ENCODE peak calls at places on chromosomes 5 and 9, in ten cellular contexts. One of them, this sample, is unnamed.

GRCh38 chr5:37837101-37838032 is 2.5 kb downstream of the GDNF start:
- DNase-seq in foreskin fibroblast: peak
- DNase-seq in choroid plexus epithelial cell: peak
- DNase-seq in AG10803: peak
- DNase-seq in colonic mucosa: peak
- DNase-seq in tibial artery: peak
- DNase-seq in Caco-2: no peak
- DNase-seq in mesendoderm: peak
- DNase-seq in AG09309: no peak
- DNase-seq in uterus: peak
- DNase-seq in this sample: peak

GRCh38 chr9:114677418-114677817 is 4.6 kb downstream of the TEX48 start:
- DNase-seq in AG10803: peak
- DNase-seq in foreskin fibroblast: peak
- DNase-seq in uterus: peak
- DNase-seq in AG09309: peak
- DNase-seq in choroid plexus epithelial cell: peak
- DNase-seq in mesendoderm: no peak
- DNase-seq in colonic mucosa: no peak
- DNase-seq in tibial artery: no peak
- DNase-seq in Caco-2: no peak
- DNase-seq in this sample: peak

GRCh38 chr9:104927912-104928740 is at the start of gene ABCA1:
- DNase-seq in Caco-2: peak
- DNase-seq in tibial artery: peak
- DNase-seq in choroid plexus epithelial cell: peak
- DNase-seq in uterus: peak
- DNase-seq in mesendoderm: peak
- DNase-seq in AG09309: no peak
- DNase-seq in AG10803: peak
- DNase-seq in foreskin fibroblast: peak
- DNase-seq in colonic mucosa: peak
- DNase-seq in this sample: peak

GRCh38 chr5:143340891-143341685 is 62.4 kb downstream of the NR3C1 start:
- DNase-seq in choroid plexus epithelial cell: no peak
- DNase-seq in Caco-2: no peak
- DNase-seq in foreskin fibroblast: no peak
- DNase-seq in AG10803: peak
- DNase-seq in uterus: no peak
- DNase-seq in colonic mucosa: no peak
- DNase-seq in mesendoderm: no peak
- DNase-seq in tibial artery: no peak
- DNase-seq in AG09309: no peak
- DNase-seq in this sample: no peak

GRCh38 chr5:9686211-9686610 is 56.1 kb upstream of the TAS2R1 start:
- DNase-seq in choroid plexus epithelial cell: peak
- DNase-seq in mesendoderm: no peak
- DNase-seq in AG10803: peak
- DNase-seq in foreskin fibroblast: peak
- DNase-seq in Caco-2: peak
- DNase-seq in colonic mucosa: no peak
- DNase-seq in uterus: no peak
- DNase-seq in tibial artery: no peak
- DNase-seq in AG09309: no peak
- DNase-seq in this sample: peak

GRCh38 chr9:137435980-137436760 is 5.0 kb downstream of the ENTPD8 start:
- DNase-seq in AG09309: peak
- DNase-seq in mesendoderm: no peak
- DNase-seq in uterus: peak
- DNase-seq in colonic mucosa: peak
- DNase-seq in AG10803: peak
- DNase-seq in tibial artery: peak
- DNase-seq in choroid plexus epithelial cell: peak
- DNase-seq in foreskin fibroblast: peak
- DNase-seq in Caco-2: no peak
- DNase-seq in this sample: peak

GRCh38 chr5:149181702-149182101 is 40.4 kb downstream of the ABLIM3 start:
- DNase-seq in choroid plexus epithelial cell: no peak
- DNase-seq in tibial artery: no peak
- DNase-seq in Caco-2: no peak
- DNase-seq in foreskin fibroblast: no peak
- DNase-seq in mesendoderm: no peak
- DNase-seq in AG09309: no peak
- DNase-seq in uterus: no peak
- DNase-seq in AG10803: no peak
- DNase-seq in colonic mucosa: no peak
- DNase-seq in this sample: peak

GRCh38 chr9:89171693-89172092 is 6.9 kb downstream of the SHC3 start:
- DNase-seq in uterus: no peak
- DNase-seq in mesendoderm: peak
- DNase-seq in AG09309: no peak
- DNase-seq in Caco-2: no peak
- DNase-seq in foreskin fibroblast: no peak
- DNase-seq in AG10803: no peak
- DNase-seq in colonic mucosa: no peak
- DNase-seq in tibial artery: no peak
- DNase-seq in choroid plexus epithelial cell: no peak
- DNase-seq in this sample: no peak

GRCh38 chr5:72347801-72348305 is 27.7 kb downstream of the PTCD2 start:
- DNase-seq in AG09309: peak
- DNase-seq in uterus: no peak
- DNase-seq in Caco-2: no peak
- DNase-seq in colonic mucosa: no peak
- DNase-seq in choroid plexus epithelial cell: peak
- DNase-seq in foreskin fibroblast: peak
- DNase-seq in AG10803: peak
- DNase-seq in mesendoderm: no peak
- DNase-seq in tibial artery: no peak
- DNase-seq in this sample: peak

GRCh38 chr5:74648835-74649286 is 8.3 kb upstream of the ENC1 start:
- DNase-seq in uterus: no peak
- DNase-seq in choroid plexus epithelial cell: peak
- DNase-seq in Caco-2: peak
- DNase-seq in colonic mucosa: no peak
- DNase-seq in tibial artery: no peak
- DNase-seq in AG10803: peak
- DNase-seq in foreskin fibroblast: peak
- DNase-seq in mesendoderm: peak
- DNase-seq in AG09309: no peak
- DNase-seq in this sample: peak

GRCh38 chr5:175520321-175520720 is 42.0 kb downstream of the SFXN1 start:
- DNase-seq in AG09309: no peak
- DNase-seq in foreskin fibroblast: no peak
- DNase-seq in AG10803: no peak
- DNase-seq in choroid plexus epithelial cell: no peak
- DNase-seq in tibial artery: no peak
- DNase-seq in uterus: no peak
- DNase-seq in mesendoderm: no peak
- DNase-seq in Caco-2: no peak
- DNase-seq in colonic mucosa: no peak
- DNase-seq in this sample: no peak

DNA sequence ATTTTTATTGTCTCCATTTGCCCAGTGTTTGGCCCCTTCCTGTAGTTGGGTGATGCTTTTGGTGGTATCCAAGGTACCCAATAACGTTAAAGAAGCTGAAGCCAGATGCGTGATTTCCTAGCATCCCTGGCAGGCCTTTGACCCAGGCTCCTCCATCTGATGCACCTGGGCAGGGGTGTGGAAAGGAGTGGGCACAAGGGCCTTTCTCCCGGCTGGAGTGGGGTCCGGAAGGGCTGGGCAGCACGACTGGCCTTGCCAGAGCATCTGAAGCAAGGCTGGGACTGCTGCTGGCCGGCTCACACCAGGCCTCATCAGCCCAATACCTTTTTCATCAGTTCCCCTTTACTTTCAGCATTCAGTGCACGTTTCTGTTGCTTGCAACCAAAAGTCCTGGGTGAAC is 220.2 kb downstream of the FANCC start:
- DNase-seq in tibial artery: no peak
- DNase-seq in AG10803: no peak
- DNase-seq in Caco-2: no peak
- DNase-seq in foreskin fibroblast: no peak
- DNase-seq in AG09309: no peak
- DNase-seq in choroid plexus epithelial cell: no peak
- DNase-seq in mesendoderm: no peak
- DNase-seq in colonic mucosa: no peak
- DNase-seq in uterus: no peak
- DNase-seq in this sample: no peak
- H3K4me3 ChIP-seq in tibial artery: no peak
- H3K4me3 ChIP-seq in AG10803: no peak
- H3K4me3 ChIP-seq in Caco-2: no peak
- H3K4me3 ChIP-seq in foreskin fibroblast: no peak
- H3K4me3 ChIP-seq in AG09309: no peak
- H3K4me3 ChIP-seq in choroid plexus epithelial cell: no peak
- H3K4me3 ChIP-seq in mesendoderm: no peak
- H3K4me3 ChIP-seq in colonic mucosa: no peak
- H3K4me3 ChIP-seq in uterus: no peak
- H3K4me3 ChIP-seq in this sample: no peak

DNA sequence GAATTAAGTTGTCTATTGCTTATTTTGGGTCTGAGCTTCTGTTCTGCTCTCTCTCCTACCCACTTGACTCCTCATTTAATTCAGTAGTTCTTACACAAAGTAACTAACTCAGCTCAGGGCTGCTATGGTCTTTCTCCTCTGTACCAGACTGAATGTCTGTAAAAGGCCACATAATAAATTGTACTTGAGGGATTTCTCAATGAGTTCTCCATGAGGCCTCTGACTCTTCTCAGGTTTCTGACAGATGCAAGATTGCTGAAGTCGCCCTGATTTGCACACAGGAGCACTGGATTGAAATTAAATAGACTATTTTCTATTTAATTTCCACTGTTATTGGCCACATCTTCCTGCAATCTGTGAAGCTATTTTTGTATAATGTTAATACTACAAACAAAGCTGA is 2.9 kb downstream of the IQGAP2 start:
- DNase-seq in tibial artery: no peak
- DNase-seq in foreskin fibroblast: no peak
- DNase-seq in choroid plexus epithelial cell: peak
- DNase-seq in AG10803: no peak
- DNase-seq in AG09309: no peak
- DNase-seq in Caco-2: no peak
- DNase-seq in uterus: no peak
- DNase-seq in mesendoderm: no peak
- DNase-seq in colonic mucosa: no peak
- DNase-seq in this sample: no peak
- H3K4me3 ChIP-seq in tibial artery: no peak
- H3K4me3 ChIP-seq in foreskin fibroblast: no peak
- H3K4me3 ChIP-seq in choroid plexus epithelial cell: no peak
- H3K4me3 ChIP-seq in AG10803: no peak
- H3K4me3 ChIP-seq in AG09309: no peak
- H3K4me3 ChIP-seq in Caco-2: no peak
- H3K4me3 ChIP-seq in uterus: no peak
- H3K4me3 ChIP-seq in mesendoderm: no peak
- H3K4me3 ChIP-seq in colonic mucosa: no peak
- H3K4me3 ChIP-seq in this sample: no peak

GRCh38 chr5:133460172-133460758 is 152.1 kb downstream of the FSTL4 start:
- DNase-seq in choroid plexus epithelial cell: peak
- DNase-seq in uterus: no peak
- DNase-seq in AG10803: no peak
- DNase-seq in colonic mucosa: no peak
- DNase-seq in foreskin fibroblast: no peak
- DNase-seq in tibial artery: no peak
- DNase-seq in Caco-2: peak
- DNase-seq in AG09309: no peak
- DNase-seq in mesendoderm: peak
- DNase-seq in this sample: peak

GRCh38 chr5:133457956-133458355 is 154.4 kb downstream of the FSTL4 start:
- DNase-seq in colonic mucosa: no peak
- DNase-seq in tibial artery: no peak
- DNase-seq in Caco-2: no peak
- DNase-seq in uterus: no peak
- DNase-seq in mesendoderm: no peak
- DNase-seq in choroid plexus epithelial cell: no peak
- DNase-seq in AG09309: no peak
- DNase-seq in AG10803: no peak
- DNase-seq in foreskin fibroblast: no peak
- DNase-seq in this sample: peak

GRCh38 chr5:133457439-133457838 is 154.9 kb downstream of the FSTL4 start:
- DNase-seq in choroid plexus epithelial cell: no peak
- DNase-seq in tibial artery: no peak
- DNase-seq in Caco-2: no peak
- DNase-seq in AG10803: no peak
- DNase-seq in foreskin fibroblast: no peak
- DNase-seq in uterus: no peak
- DNase-seq in AG09309: no peak
- DNase-seq in colonic mucosa: no peak
- DNase-seq in mesendoderm: peak
- DNase-seq in this sample: peak

GRCh38 chr5:133458435-133458834 is 153.9 kb downstream of the FSTL4 start:
- DNase-seq in uterus: no peak
- DNase-seq in AG09309: no peak
- DNase-seq in AG10803: no peak
- DNase-seq in tibial artery: no peak
- DNase-seq in mesendoderm: no peak
- DNase-seq in Caco-2: no peak
- DNase-seq in choroid plexus epithelial cell: no peak
- DNase-seq in colonic mucosa: no peak
- DNase-seq in foreskin fibroblast: no peak
- DNase-seq in this sample: no peak

GRCh38 chr5:133459474-133460155 is 152.7 kb downstream of the FSTL4 start:
- DNase-seq in uterus: no peak
- DNase-seq in tibial artery: no peak
- DNase-seq in choroid plexus epithelial cell: no peak
- DNase-seq in AG10803: no peak
- DNase-seq in foreskin fibroblast: no peak
- DNase-seq in Caco-2: no peak
- DNase-seq in AG09309: no peak
- DNase-seq in colonic mucosa: no peak
- DNase-seq in mesendoderm: no peak
- DNase-seq in this sample: no peak
- H3K4me3 ChIP-seq in uterus: no peak
- H3K4me3 ChIP-seq in tibial artery: no peak
- H3K4me3 ChIP-seq in choroid plexus epithelial cell: no peak
- H3K4me3 ChIP-seq in AG10803: no peak
- H3K4me3 ChIP-seq in foreskin fibroblast: no peak
- H3K4me3 ChIP-seq in Caco-2: no peak
- H3K4me3 ChIP-seq in AG09309: no peak
- H3K4me3 ChIP-seq in colonic mucosa: no peak
- H3K4me3 ChIP-seq in mesendoderm: no peak
- H3K4me3 ChIP-seq in this sample: no peak

DNA sequence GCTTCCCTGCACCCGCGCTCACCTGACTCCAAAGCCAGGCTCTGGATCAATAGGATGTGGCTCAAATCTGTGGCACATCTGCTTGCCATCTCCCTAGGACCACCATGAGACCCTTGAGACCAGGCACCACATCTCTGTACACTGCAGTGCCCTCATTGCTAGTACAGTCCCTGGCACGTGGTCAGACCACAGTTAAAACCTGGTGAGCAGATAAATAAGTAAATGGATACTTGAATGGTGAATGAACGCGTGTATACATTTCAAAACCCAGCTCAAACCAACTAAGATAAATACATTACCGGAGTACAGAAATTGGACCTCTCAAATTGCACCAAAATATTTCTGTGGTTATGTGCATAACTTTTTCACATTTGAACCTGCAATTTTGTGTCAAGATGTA is 221.2 kb upstream of the IRX4 start:
- DNase-seq in Caco-2: no peak
- DNase-seq in mesendoderm: no peak
- DNase-seq in colonic mucosa: no peak
- DNase-seq in AG10803: no peak
- DNase-seq in tibial artery: no peak
- DNase-seq in uterus: no peak
- DNase-seq in choroid plexus epithelial cell: peak
- DNase-seq in foreskin fibroblast: no peak
- DNase-seq in AG09309: no peak
- DNase-seq in this sample: no peak
- H3K4me3 ChIP-seq in Caco-2: no peak
- H3K4me3 ChIP-seq in mesendoderm: no peak
- H3K4me3 ChIP-seq in colonic mucosa: no peak
- H3K4me3 ChIP-seq in AG10803: no peak
- H3K4me3 ChIP-seq in tibial artery: no peak
- H3K4me3 ChIP-seq in uterus: no peak
- H3K4me3 ChIP-seq in choroid plexus epithelial cell: no peak
- H3K4me3 ChIP-seq in foreskin fibroblast: no peak
- H3K4me3 ChIP-seq in AG09309: no peak
- H3K4me3 ChIP-seq in this sample: no peak